ENCODE peak calls at places on chromosomes 4 and X, in four cellular contexts. Z, C, W and D are unnamed samples.

GRCh38 chr4:74758521-74758920 is 35.8 kb downstream of the BTC start:
- DNase-seq in Z (no peak), C (no peak), W (no peak), D (no peak)

GRCh38 chrX:56797966-56798711 is 69.1 kb downstream of the NBDY start:
- DNase-seq in C (no peak), W (no peak), Z (no peak), D (no peak)

GRCh38 chrX:31580227-31580626 is 508.4 kb upstream of the FTHL17 start:
- DNase-seq in C (peak; percentile 13), Z (no peak), W (no peak), D (no peak)

GRCh38 chr4:72987741-72988729 is 81.5 kb downstream of the COX18 start:
- DNase-seq in W (no peak), Z (no peak), C (no peak), D (no peak)

GRCh38 chr4:8191136-8191747 is 7.8 kb upstream of the SH3TC1 start:
- DNase-seq in Z (no peak), C (peak; percentile 74), W (no peak), D (no peak)

GRCh38 chr4:15459706-15460105 is 10.0 kb upstream of the CC2D2A start:
- DNase-seq in W (no peak), C (no peak), Z (no peak), D (no peak)

GRCh38 chr4:74230902-74231499 is 73.1 kb downstream of the MTHFD2L start:
- DNase-seq in C (peak; percentile 87), W (no peak), Z (no peak), D (no peak)

GRCh38 chr4:16026155-16026761 is 57.6 kb downstream of the PROM1 start:
- DNase-seq in C (peak; percentile 63), W (no peak), Z (peak; percentile 42), D (no peak)

GRCh38 chrX:50770702-50771101 is 43.3 kb downstream of the SHROOM4 start:
- DNase-seq in W (no peak), C (peak; percentile 70), Z (no peak), D (no peak)

GRCh38 chr4:83212041-83212851 is 72.4 kb downstream of the COQ2 start:
- DNase-seq in C (no peak), W (peak; percentile 20), Z (peak; percentile 88), D (peak; percentile 11)

GRCh38 chr4:108762559-108763225 is at the start of gene ETNPPL:
- DNase-seq in Z (peak; percentile 32), C (peak; percentile 23), W (no peak), D (no peak)

GRCh38 chr4:172129593-172129992 is 316.4 kb downstream of the GALNTL6 start:
- DNase-seq in W (no peak), Z (no peak), C (no peak), D (no peak)

GRCh38 chr4:54064317-54065275 is at the start of gene CHIC2:
- DNase-seq in W (peak; percentile 93), C (peak; percentile 96), Z (peak; percentile 99), D (peak; percentile 94)

GRCh38 chr4:36215627-36216026 is 28.7 kb downstream of the ARAP2 start:
- DNase-seq in W (no peak), C (no peak), Z (no peak), D (no peak)

GRCh38 chr4:54439831-54440243 is 210.7 kb downstream of the PDGFRA start:
- DNase-seq in W (no peak), C (peak; percentile 7), Z (no peak), D (no peak)

GRCh38 chr4:57080781-57081650 is 29.2 kb downstream of the IGFBP7 start:
- DNase-seq in Z (no peak), W (no peak), C (peak; percentile 97), D (no peak)

GRCh38 chr4:88752076-88752463 is 54.4 kb upstream of the NAP1L5 start:
- DNase-seq in W (no peak), C (no peak), Z (no peak), D (no peak)